ENCODE peak calls at places on chromosomes 3 and 15, in seven cellular contexts. Q is psoas muscle, Z is A549, E is PC-9, U is astrocyte of the spinal cord, V is cardiac fibroblast, C is astrocyte of the cerebellum. N is an unnamed sample.

GRCh38 chr3:10228248-10228950 is 19.9 kb upstream of the TATDN2 start:
- DNase-seq in U (no peak), V (peak), Q (no peak), Z (no peak), C (no peak), E (no peak), N (no peak)

GRCh38 chr3:139937674-139938279 is 2.8 kb downstream of the CLSTN2 start:
- DNase-seq in Q (peak), U (peak), C (peak), V (peak), E (no peak), Z (peak), N (peak)

GRCh38 chr15:91915576-91915975 is 62.1 kb downstream of the SLCO3A1 start:
- DNase-seq in Z (no peak), U (no peak), C (no peak), V (no peak), E (no peak), Q (no peak), N (no peak)

GRCh38 chr3:104886220-104886995 is 480.3 kb upstream of the ALCAM start:
- DNase-seq in C (no peak), E (no peak), V (peak), Z (no peak), Q (no peak), U (peak), N (peak)

GRCh38 chr3:25592510-25592968 is 72.2 kb downstream of the TOP2B start:
- DNase-seq in V (peak), Z (peak), C (no peak), Q (peak), U (peak), E (peak), N (peak)

GRCh38 chr3:127209840-127210653 is 17.1 kb downstream of the PRR23E start:
- DNase-seq in V (no peak), Z (no peak), C (no peak), U (no peak), E (no peak), Q (no peak), N (no peak)

GRCh38 chr3:52892625-52893311 is 4.6 kb downstream of the STIMATE start:
- DNase-seq in Z (no peak), E (no peak), V (peak), Q (no peak), U (no peak), C (no peak), N (peak)

GRCh38 chr3:64260391-64260790 is 35.1 kb upstream of the PRICKLE2 start:
- DNase-seq in V (no peak), U (peak), C (no peak), E (no peak), Z (no peak), Q (no peak), N (no peak)

GRCh38 chr3:17075907-17076306 is 191.2 kb downstream of the PLCL2 start:
- DNase-seq in E (no peak), Z (no peak), V (no peak), C (no peak), Q (no peak), U (no peak), N (no peak)

GRCh38 chr3:146326875-146327543 is 76.1 kb upstream of the PLSCR4 start:
- DNase-seq in V (peak), Q (no peak), U (peak), Z (peak), C (peak), E (no peak), N (peak)

GRCh38 chr15:65044724-65045481 is at the start of gene SLC51B:
- DNase-seq in E (peak), V (peak), Q (no peak), Z (no peak), U (no peak), C (no peak), N (no peak)

GRCh38 chr3:10757821-10758130 is 58.3 kb upstream of the SLC6A11 start:
- DNase-seq in E (no peak), Q (no peak), V (no peak), U (no peak), Z (no peak), C (no peak), N (no peak)

GRCh38 chr15:96728591-96728990 is 398.1 kb downstream of the NR2F2 start:
- DNase-seq in V (peak), U (no peak), Z (no peak), E (no peak), C (no peak), Q (no peak), N (no peak)

GRCh38 chr3:10437272-10437994 is 68.0 kb downstream of the ATP2B2 start:
- DNase-seq in E (no peak), Z (no peak), C (peak), V (peak), U (peak), Q (no peak), N (peak)

GRCh38 chr15:95298729-95299128 is 1031.8 kb upstream of the NR2F2 start:
- DNase-seq in C (no peak), Q (no peak), E (no peak), V (no peak), Z (no peak), U (no peak), N (no peak)

GRCh38 chr3:127171320-127171719 is 21.6 kb upstream of the PRR23E start:
- DNase-seq in C (no peak), Z (no peak), U (no peak), Q (no peak), V (no peak), E (no peak), N (no peak)

GRCh38 chr15:69074011-69074842 is 59.7 kb downstream of the NOX5 start:
- DNase-seq in V (peak), C (peak), E (peak), U (peak), Q (peak), Z (peak), N (peak)

GRCh38 chr3:137769321-137770065 is 5.4 kb downstream of the SOX14 start:
- DNase-seq in V (no peak), E (no peak), Z (no peak), U (no peak), C (no peak), Q (no peak), N (no peak)

GRCh38 chr3:56855856-56856538 is 54.2 kb upstream of the ARHGEF3 start:
- DNase-seq in E (no peak), C (no peak), U (no peak), Z (no peak), Q (peak), V (peak), N (no peak)

GRCh38 chr3:57227930-57228733 is 603 bp downstream of the APPL1 start:
- DNase-seq in V (peak), Z (peak), U (peak), C (no peak), E (no peak), Q (peak), N (peak)

GRCh38 chr3:99753268-99753975 is 64.2 kb upstream of the CMSS1 start:
- DNase-seq in Z (peak), C (peak), V (peak), E (peak), U (peak), Q (no peak), N (peak)

GRCh38 chr3:157429703-157430102 is 6.9 kb upstream of the PTX3 start:
- DNase-seq in V (peak), Q (no peak), E (no peak), U (no peak), C (no peak), Z (no peak), N (peak)

GRCh38 chr15:42273900-42274692 is 863 bp upstream of the TMEM87A start:
- DNase-seq in E (peak), C (no peak), Q (peak), Z (peak), U (peak), V (peak), N (peak)

GRCh38 chr3:43257850-43258249 is 28.5 kb upstream of the SNRK start:
- DNase-seq in E (no peak), Z (no peak), V (no peak), Q (no peak), C (no peak), U (no peak), N (no peak)

GRCh38 chr15:89652666-89653065 is 2.6 kb downstream of the KIF7 start:
- DNase-seq in C (no peak), E (no peak), V (no peak), Z (no peak), U (no peak), Q (no peak), N (no peak)

GRCh38 chr3:160981217-160981938 is 123.8 kb downstream of the B3GALNT1 start:
- DNase-seq in V (peak), C (peak), Q (no peak), Z (no peak), U (peak), E (no peak), N (peak)

GRCh38 chr3:84906065-84906464 is 52.7 kb upstream of the CADM2 start:
- DNase-seq in Z (no peak), C (no peak), V (no peak), Q (no peak), E (no peak), U (no peak), N (no peak)

GRCh38 chr3:42290966-42291714 is 25.2 kb upstream of the CCK start:
- DNase-seq in V (no peak), Q (no peak), U (no peak), Z (no peak), C (no peak), E (no peak), N (no peak)

GRCh38 chr3:1962531-1963090 is 136.1 kb upstream of the CNTN4 start:
- DNase-seq in V (no peak), C (no peak), U (no peak), Q (no peak), Z (no peak), E (no peak), N (no peak)

GRCh38 chr3:142210608-142211007 is 14.8 kb downstream of the GK5 start:
- DNase-seq in Q (no peak), U (peak), E (no peak), C (peak), Z (no peak), V (peak), N (peak)

GRCh38 chr3:25897019-25897418 is 107.1 kb downstream of the OXSM start:
- DNase-seq in Z (peak), Q (no peak), V (peak), E (no peak), C (no peak), U (no peak), N (no peak)

DNA sequence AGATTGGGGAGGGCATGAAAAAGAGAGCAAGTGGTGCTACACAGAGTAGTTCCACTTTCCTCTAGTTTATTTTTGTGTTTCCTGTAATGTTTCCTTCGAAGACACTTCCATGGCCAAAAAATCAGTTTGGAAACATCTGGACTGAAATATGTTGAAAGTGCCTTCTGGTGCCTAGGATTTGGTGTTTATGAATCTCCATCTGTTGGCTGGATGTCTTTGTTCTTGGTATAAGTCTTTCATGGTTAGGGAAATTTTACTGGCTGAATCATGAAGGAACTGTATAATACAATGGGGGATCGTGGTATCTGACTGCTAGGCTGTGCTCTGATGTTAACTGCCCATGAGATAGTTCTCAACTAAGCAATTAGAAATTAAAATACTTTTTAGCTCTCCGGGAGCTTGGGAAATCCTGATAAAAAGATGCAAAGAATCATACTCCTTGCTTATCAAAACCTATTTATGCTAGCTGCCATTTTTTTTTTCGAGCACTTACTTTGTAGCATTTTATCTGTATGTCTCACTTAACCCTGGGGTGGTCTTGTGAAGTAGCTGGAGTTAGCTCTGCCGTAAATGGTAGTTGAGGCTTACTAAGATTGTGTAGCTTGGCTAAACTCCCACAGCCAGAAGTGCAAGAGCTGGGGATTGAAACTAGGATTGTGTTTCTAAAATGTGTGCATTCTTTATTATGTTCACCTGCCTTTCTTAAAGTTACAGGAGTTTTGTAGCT is 22.0 kb downstream of the AKAP13 start:
- DNase-seq in V (peak), C (no peak), Z (no peak), Q (no peak), U (peak), E (no peak), N (no peak)
- H3K4me3 ChIP-seq in V (no peak), C (no peak), Z (no peak), Q (no peak), U (no peak), E (no peak), N (no peak)

GRCh38 chr3:165343185-165343584 is 147.0 kb upstream of the SLITRK3 start:
- DNase-seq in U (no peak), V (no peak), Z (no peak), Q (no peak), C (no peak), E (no peak), N (no peak)

DNA sequence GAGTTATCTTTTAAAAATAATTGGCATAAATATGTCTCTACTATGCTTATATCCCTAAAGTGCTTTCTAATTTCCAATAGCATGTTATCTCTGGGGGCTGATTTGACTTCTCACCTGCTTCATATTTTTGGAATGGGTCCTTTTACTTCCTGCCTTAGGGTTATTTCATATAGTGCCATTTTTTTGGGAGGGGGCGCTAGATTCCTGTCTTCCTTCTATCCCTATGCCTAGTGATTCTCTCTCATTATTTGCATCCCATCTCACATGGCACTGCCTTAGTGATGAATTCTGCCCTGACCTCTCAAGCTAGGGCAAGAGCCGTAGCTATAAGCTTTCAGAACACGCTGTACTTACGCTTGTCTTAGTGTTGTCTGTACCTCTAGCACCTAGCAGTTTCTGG is 150.3 kb upstream of the SLITRK3 start:
- DNase-seq in V (no peak), Z (no peak), U (no peak), C (no peak), E (no peak), Q (no peak), N (no peak)
- TF ChIP-seq CTCF in V (no peak), Z (no peak), U (no peak), C (no peak), E (no peak), Q (no peak), N (no peak)

DNA sequence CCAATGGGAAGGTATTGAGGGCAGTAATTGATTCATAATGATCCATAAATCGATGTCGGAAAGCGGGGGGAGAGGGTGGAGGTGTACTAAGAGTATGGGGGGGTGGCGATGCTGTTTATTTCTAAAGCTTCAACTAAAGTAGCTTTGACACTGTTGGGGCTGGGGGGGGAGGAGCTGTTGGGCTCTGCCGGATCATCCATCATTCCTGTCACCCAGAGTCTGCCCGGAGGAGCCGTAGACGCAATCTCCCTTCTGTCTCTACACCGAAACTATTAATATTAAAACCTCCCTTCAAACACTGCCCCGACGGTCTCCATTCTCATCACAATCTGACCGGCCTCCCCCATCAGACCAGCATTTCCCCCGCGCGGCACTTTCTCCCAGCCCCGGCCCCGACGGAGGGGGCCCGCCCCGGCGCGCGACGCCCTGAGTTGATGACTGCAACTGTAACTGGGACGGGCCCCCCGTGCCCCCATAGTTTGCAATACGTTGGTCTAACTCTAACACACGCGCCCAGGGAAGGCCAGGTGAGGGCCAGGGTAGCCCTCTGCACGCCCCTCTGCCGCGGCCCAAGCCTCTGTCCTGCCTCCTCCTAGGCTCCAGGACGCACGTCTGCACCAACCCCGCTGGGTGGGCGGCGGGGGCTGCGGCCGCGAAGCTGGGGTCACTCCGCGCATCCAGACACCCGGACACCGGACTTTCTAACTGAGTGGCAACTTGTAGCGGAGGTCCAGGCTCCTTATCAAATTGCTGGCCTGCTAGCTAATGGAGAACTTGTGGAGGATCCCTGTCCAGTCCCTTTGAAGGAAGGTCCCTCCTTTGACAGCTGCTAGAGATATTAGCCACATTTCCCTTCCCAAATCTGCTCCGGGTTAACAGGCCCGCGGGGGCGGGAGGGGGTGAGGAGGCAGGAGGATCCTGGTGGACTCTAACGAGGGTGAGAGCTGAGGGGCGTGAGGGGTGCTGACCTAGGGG is 212.0 kb downstream of the MEIS2 start:
- DNase-seq in C (no peak), Z (no peak), E (no peak), Q (no peak), U (no peak), V (peak), N (peak)
- H3K4me3 ChIP-seq in C (peak), Z (no peak), E (no peak), Q (no peak), U (peak), V (peak), N (peak)

GRCh38 chr3:189340680-189341460 is 169.1 kb downstream of the TPRG1 start:
- DNase-seq in C (no peak), Q (no peak), V (no peak), Z (no peak), U (no peak), E (peak), N (peak)
- TF ChIP-seq CTCF in C (no peak), Q (peak), V (peak), Z (no peak), U (peak), E (no peak), N (peak)

GRCh38 chr3:49359623-49360022 is 1.5 kb upstream of the GPX1 start:
- DNase-seq in Q (no peak), E (no peak), U (peak), V (no peak), C (no peak), Z (no peak), N (peak)

GRCh38 chr3:49358217-49358883 is at the start of gene GPX1:
- DNase-seq in Q (peak), U (peak), E (peak), C (peak), V (peak), Z (peak), N (peak)

GRCh38 chr3:49358884-49359225 is 702 bp upstream of the GPX1 start:
- DNase-seq in Z (no peak), Q (no peak), V (no peak), E (no peak), U (no peak), C (no peak), N (no peak)

GRCh38 chr3:49353022-49353421 is 5.1 kb downstream of the GPX1 start:
- DNase-seq in C (no peak), Q (no peak), U (no peak), V (no peak), Z (no peak), E (peak), N (no peak)

GRCh38 chr3:49357466-49358216 is 512 bp downstream of the GPX1 start:
- DNase-seq in C (peak), U (peak), Z (peak), E (peak), Q (peak), V (peak), N (peak)
- H3K4me3 ChIP-seq in C (peak), U (peak), Z (peak), E (peak), Q (peak), V (peak), N (peak)

GRCh38 chr3:31911643-31912042 is 69.4 kb downstream of the OSBPL10 start:
- DNase-seq in V (peak), C (no peak), Z (no peak), Q (no peak), U (no peak), E (no peak), N (peak)

GRCh38 chr3:31911124-31911523 is 69.9 kb downstream of the OSBPL10 start:
- DNase-seq in Q (no peak), C (no peak), Z (no peak), U (no peak), E (no peak), V (no peak), N (no peak)

GRCh38 chr3:31909455-31909854 is 71.6 kb downstream of the OSBPL10 start:
- DNase-seq in E (no peak), Q (no peak), Z (no peak), C (no peak), U (no peak), V (no peak), N (no peak)

GRCh38 chr3:31906182-31906581 is 74.9 kb downstream of the OSBPL10 start:
- DNase-seq in Q (no peak), E (no peak), Z (no peak), V (no peak), U (no peak), C (peak), N (no peak)

DNA sequence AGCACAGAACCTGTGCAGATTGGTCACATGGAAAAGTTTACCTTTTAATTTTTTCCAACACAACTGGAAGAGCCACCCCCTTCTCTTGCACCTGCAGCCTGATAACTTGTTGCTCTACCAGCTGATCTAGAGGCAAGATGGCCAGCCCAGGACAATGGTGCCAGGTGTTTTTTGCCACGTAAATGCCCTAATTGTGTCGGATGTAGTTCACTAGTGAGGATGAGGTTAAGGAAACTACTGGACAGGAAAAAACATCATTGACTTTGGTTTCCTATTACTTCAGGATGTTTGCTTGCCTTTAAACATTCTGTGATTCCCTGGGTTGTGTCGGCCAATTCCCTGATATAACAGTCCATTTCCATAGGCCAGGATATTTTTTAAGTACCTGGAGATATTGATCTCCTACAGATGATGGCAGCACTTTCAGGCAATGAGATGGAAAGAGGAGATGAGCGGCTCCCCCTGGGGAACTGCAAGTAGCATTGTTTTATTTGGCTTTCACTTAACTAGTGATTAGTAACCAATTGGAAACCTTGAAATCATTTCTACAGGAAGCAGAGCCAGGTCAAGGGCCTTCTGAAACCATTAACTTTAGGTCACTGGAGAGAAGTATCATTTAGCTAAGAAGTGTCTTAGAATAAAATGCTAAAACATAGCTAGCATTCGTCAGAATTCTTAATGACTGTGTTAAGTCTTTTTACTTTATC is 72.5 kb downstream of the OSBPL10 start:
- DNase-seq in C (no peak), Z (peak), E (no peak), U (peak), V (peak), Q (no peak), N (peak)
- TF ChIP-seq CTCF in C (peak), Z (peak), E (no peak), U (peak), V (no peak), Q (no peak), N (peak)

GRCh38 chr3:50515565-50516047 is 12.2 kb upstream of the CACNA2D2 start:
- DNase-seq in U (peak), V (no peak), E (no peak), Z (no peak), C (no peak), Q (peak), N (no peak)
- H3K4me3 ChIP-seq in U (no peak), V (no peak), E (no peak), Z (no peak), C (no peak), Q (peak), N (no peak)

GRCh38 chr3:168467085-168467714 is 371.5 kb upstream of the GOLIM4 start:
- DNase-seq in C (peak), Z (no peak), V (peak), E (no peak), Q (no peak), U (peak), N (peak)
- TF ChIP-seq CTCF in C (peak), Z (no peak), V (peak), E (peak), Q (peak), U (peak), N (peak)